ENCODE peak calls at places on chromosome 1, in six cellular contexts. X, T, S, K, W and Y are unnamed samples.

GRCh38 chr1:111556318-111557037 is 53.0 kb upstream of the ADORA3 start:
- DNase-seq in X (no peak), T (no peak), S (no peak), K (no peak), W (no peak), Y (no peak)

GRCh38 chr1:78408830-78409229 is 81.9 kb upstream of the PTGFR start:
- DNase-seq in X (no peak), T (peak; percentile 19), S (no peak), K (no peak), W (no peak), Y (no peak)

GRCh38 chr1:246550402-246550801 is 15.7 kb downstream of the TFB2M start:
- DNase-seq in X (no peak), T (no peak), S (no peak), K (no peak), W (no peak), Y (no peak)

GRCh38 chr1:240399381-240399780 is 212.6 kb downstream of the GREM2 start:
- DNase-seq in X (no peak), T (no peak), S (no peak), K (peak; percentile 26), W (peak; percentile 60), Y (no peak)

GRCh38 chr1:216314369-216315095 is 108.7 kb downstream of the USH2A start:
- DNase-seq in X (peak; percentile 60), T (no peak), S (peak; percentile 20), K (no peak), W (no peak), Y (no peak)

GRCh38 chr1:88802404-88802803 is 89.0 kb downstream of the GTF2B start:
- DNase-seq in X (no peak), T (no peak), S (no peak), K (no peak), W (no peak), Y (no peak)

GRCh38 chr1:119859647-119860046 is 36.7 kb downstream of the ADAM30 start:
- DNase-seq in X (no peak), T (no peak), S (no peak), K (peak; percentile 12), W (peak; percentile 41), Y (no peak)

GRCh38 chr1:221887091-221887746 is 145.3 kb upstream of the DUSP10 start:
- DNase-seq in X (peak; percentile 56), T (peak; percentile 35), S (peak; percentile 86), K (peak; percentile 83), W (peak; percentile 29), Y (no peak)

GRCh38 chr1:52919051-52919719 is 2.4 kb downstream of the ECHDC2 start:
- DNase-seq in X (no peak), T (no peak), S (no peak), K (no peak), W (no peak), Y (no peak)

GRCh38 chr1:180609643-180610555 is 21.9 kb upstream of the XPR1 start:
- DNase-seq in X (peak; percentile 70), T (no peak), S (peak; percentile 51), K (no peak), W (no peak), Y (no peak)

GRCh38 chr1:116504308-116505156 is 66.3 kb downstream of the CD58 start:
- DNase-seq in X (no peak), T (peak; percentile 30), S (no peak), K (peak; percentile 48), W (no peak), Y (peak; percentile 83)

GRCh38 chr1:24540906-24541710 is 14.8 kb upstream of the NCMAP start:
- DNase-seq in X (peak; percentile 81), T (no peak), S (peak; percentile 75), K (peak; percentile 83), W (peak; percentile 16), Y (no peak)

GRCh38 chr1:66532798-66533783 is 862 bp upstream of the SGIP1 start:
- DNase-seq in X (no peak), T (no peak), S (peak; percentile 12), K (no peak), W (peak; percentile 91), Y (no peak)

GRCh38 chr1:39648496-39648895 is 9.1 kb upstream of the HEYL start:
- DNase-seq in X (no peak), T (no peak), S (peak; percentile 57), K (no peak), W (no peak), Y (no peak)

GRCh38 chr1:207826557-207827487 is 75.0 kb downstream of the CD46 start:
- DNase-seq in X (peak; percentile 75), T (no peak), S (peak; percentile 52), K (peak; percentile 66), W (no peak), Y (no peak)

GRCh38 chr1:220529530-220529920 is 1.6 kb downstream of the MARK1 start:
- DNase-seq in X (no peak), T (no peak), S (no peak), K (no peak), W (no peak), Y (no peak)

GRCh38 chr1:220526294-220526693 is 1.6 kb upstream of the MARK1 start:
- DNase-seq in X (no peak), T (no peak), S (no peak), K (no peak), W (no peak), Y (no peak)

GRCh38 chr1:220528049-220528678 is at the start of gene MARK1:
- DNase-seq in X (peak; percentile 49), T (peak; percentile 17), S (peak; percentile 41), K (no peak), W (no peak), Y (peak; percentile 67)

GRCh38 chr1:220528679-220529529 is 968 bp downstream of the MARK1 start:
- DNase-seq in X (no peak), T (no peak), S (no peak), K (no peak), W (no peak), Y (peak; percentile 20)

DNA sequence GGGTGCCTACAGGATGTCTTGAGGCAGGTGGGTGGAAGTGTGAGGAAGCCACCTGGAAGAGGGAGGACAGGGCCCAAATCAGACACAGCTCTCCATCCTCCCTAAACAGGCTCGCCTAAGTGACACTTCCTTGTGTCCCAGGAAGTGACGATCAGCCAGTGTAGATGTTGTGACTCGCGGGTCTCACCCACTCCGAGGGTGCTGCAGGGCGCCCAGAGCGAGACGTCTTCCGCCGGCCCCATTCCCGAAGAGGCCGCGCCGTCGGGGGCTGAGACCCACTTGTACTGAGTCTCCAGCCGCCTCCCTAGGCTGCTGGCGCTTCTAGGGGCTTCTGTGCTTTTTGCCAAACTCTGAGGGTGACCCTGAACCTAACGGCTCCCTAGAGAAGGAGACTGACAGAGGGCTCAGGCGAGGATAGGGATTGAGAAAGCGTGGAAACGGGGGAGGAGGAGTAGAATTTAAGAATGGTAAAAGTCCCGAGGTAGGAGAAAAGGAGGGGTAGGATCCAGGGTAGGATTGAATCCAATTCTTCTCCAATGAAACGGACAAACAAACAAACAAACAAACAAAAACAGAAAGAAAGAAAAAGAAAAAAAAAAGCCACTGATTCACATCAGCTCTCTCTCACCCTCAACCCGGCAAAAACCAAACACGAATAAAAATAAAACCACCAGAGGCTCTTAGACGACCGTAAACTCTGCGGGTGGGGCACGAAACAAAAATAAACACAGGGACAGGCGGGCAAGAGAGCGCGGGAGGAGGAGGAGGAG is 472 bp upstream of the MARK1 start:
- DNase-seq in X (no peak), T (no peak), S (peak; percentile 21), K (no peak), W (no peak), Y (peak; percentile 34)
- TF ChIP-seq CTCF in X (no peak), T (no peak), S (no peak), K (no peak), W (no peak), Y (no peak)

DNA sequence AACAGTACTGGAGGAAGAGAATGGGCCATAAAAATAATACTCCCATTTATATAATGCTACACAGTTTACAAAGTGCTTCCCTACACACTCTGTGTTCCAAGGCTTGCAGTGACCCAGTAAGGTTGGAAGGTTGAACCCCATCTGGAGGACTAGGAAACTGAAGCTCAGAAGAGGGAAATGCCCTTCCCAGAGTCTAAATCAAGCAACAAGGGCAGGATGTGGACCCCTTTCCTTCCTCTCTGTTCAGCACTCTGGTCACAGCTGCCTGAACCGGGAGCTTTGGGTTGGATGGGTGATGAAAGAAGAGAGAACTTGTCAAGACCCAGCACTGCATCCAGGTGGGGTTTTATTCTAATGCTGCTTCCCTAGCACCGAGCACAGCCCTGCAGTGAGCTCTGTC is 47.8 kb downstream of the CAPN8 start:
- DNase-seq in X (no peak), T (no peak), S (no peak), K (no peak), W (no peak), Y (no peak)
- TF ChIP-seq CTCF in X (no peak), T (no peak), S (no peak), K (no peak), W (no peak), Y (no peak)

GRCh38 chr1:163171826-163172225 is 30.9 kb downstream of the RGS5 start:
- DNase-seq in X (no peak), T (no peak), S (no peak), K (no peak), W (no peak), Y (no peak)

GRCh38 chr1:163169553-163169952 is 33.2 kb downstream of the RGS5 start:
- DNase-seq in X (no peak), T (no peak), S (no peak), K (no peak), W (no peak), Y (no peak)

GRCh38 chr1:163172596-163172995 is 30.1 kb downstream of the RGS5 start:
- DNase-seq in X (no peak), T (no peak), S (no peak), K (no peak), W (no peak), Y (no peak)

GRCh38 chr1:163170331-163170730 is 32.4 kb downstream of the RGS5 start:
- DNase-seq in X (no peak), T (no peak), S (no peak), K (no peak), W (no peak), Y (no peak)

DNA sequence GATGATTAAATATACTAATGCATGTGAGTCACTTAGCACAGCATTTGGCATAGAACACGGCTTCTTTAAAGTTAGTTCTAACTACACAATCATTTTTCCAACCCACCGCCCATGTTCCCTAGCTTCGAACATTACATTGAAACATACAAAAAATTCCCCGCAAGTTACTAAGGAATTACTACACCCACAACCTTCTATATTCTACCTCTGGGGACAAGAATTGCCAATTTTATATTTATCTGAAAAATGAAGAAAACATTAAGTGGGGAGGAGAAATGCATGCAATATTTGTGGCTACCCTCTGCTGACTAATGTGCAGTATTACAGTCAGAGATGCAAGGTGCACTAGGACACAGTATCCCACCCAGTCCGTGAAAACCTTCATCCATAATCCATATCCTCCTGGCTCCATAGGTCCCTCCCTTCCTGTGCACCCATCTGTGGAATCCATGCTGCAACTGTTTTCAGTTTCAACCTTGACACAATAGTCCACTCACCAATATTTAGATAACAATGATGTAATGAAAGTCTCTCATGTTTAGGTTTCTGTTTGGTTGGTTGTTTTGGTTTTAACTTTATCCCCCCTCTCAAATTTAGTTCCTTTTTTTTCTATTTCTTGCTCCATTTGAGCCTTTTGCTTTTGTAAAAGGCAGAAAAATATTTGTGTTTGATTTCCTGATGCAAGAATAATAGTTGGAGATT is 31.6 kb downstream of the RGS5 start:
- DNase-seq in X (no peak), T (no peak), S (no peak), K (no peak), W (no peak), Y (no peak)
- TF ChIP-seq CTCF in X (no peak), T (peak; percentile 25), S (no peak), K (no peak), W (peak; percentile 59), Y (no peak)

DNA sequence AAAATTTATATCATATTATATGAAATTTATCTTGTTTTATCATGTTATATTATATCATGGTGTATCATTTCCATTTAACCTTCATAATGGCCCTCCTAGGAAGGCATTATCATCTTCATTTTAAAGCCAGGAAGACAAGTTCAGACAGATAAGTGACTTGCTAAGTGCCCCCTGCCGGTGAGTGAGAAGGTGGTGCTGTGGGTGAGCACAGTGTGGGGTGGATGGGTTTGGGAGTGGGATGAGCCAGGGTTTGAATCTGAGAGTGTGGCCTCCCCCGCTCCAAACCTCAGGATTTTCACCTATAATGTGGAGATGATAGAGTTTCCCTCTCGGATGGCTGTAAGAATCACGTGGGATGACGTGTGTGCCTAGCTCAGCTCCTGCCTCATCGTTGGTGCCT is 108.7 kb upstream of the IGSF21 start:
- DNase-seq in X (no peak), T (no peak), S (no peak), K (peak; percentile 31), W (no peak), Y (no peak)
- TF ChIP-seq CTCF in X (peak; percentile 29), T (no peak), S (no peak), K (peak; percentile 22), W (peak; percentile 42), Y (no peak)